ENCODE peak calls at places on chromosomes 6 and 20, in four cellular contexts. W is GM20000; D is stimulated activated CD4-positive, alpha-beta T cell treated with anti-CD3 and anti-CD28 coated beads, Interleukin-1b, Interleukin-23, amount 100 ng/mL, for 4 hours; O is Daoy. H is an unnamed sample.

GRCh38 chr6:166904101-166904746 is 52.1 kb downstream of the RNASET2 start:
- DNase-seq in W (peak; percentile 17), D (no peak), O (peak; percentile 21), H (no peak)

GRCh38 chr20:37973059-37973910 is 60.0 kb downstream of the TTI1 start:
- DNase-seq in W (no peak), D (no peak), O (no peak), H (no peak)

GRCh38 chr20:46618316-46619110 is 32.7 kb downstream of the SLC13A3 start:
- DNase-seq in W (no peak), D (no peak), O (no peak), H (no peak)

GRCh38 chr6:111583221-111583620 is 22.5 kb downstream of the TRAF3IP2 start:
- DNase-seq in W (no peak), D (no peak), O (no peak), H (no peak)

GRCh38 chr20:51695574-51696303 is 72.5 kb downstream of the ATP9A start:
- DNase-seq in W (no peak), D (no peak), O (peak; percentile 78), H (no peak)

GRCh38 chr20:36225666-36226065 is 10.6 kb upstream of the AAR2 start:
- DNase-seq in W (no peak), D (no peak), O (no peak), H (no peak)

GRCh38 chr6:41374618-41375590 is 39.5 kb downstream of the NCR2 start:
- DNase-seq in W (no peak), D (no peak), O (peak; percentile 39), H (no peak)

GRCh38 chr20:29763821-29764511 is 1493.5 kb upstream of the DEFB115 start:
- DNase-seq in W (no peak), D (no peak), O (no peak), H (no peak)

GRCh38 chr6:37547564-37548061 is 47.9 kb upstream of the CCDC167 start:
- DNase-seq in W (no peak), D (no peak), O (peak; percentile 88), H (no peak)

H was measured in activated T-helper 9 cell treated with anti-CD3 and anti-CD28 coated beads, Interleukin-2, amount 50 U/mL, for 16 hours.